ENCODE peak calls at places on chromosomes 7 and 10, in four cellular contexts. B, W, S and C are unnamed samples.

GRCh38 chr7:116621649-116622048 is 50.3 kb upstream of the MET start:
- DNase-seq in S (peak; percentile 12), B (no peak), W (no peak), C (no peak)

GRCh38 chr7:37083311-37084096 is 359.2 kb upstream of the AOAH start:
- DNase-seq in S (no peak), B (no peak), W (no peak), C (no peak)

GRCh38 chr7:16416289-16417282 is 4.8 kb downstream of the CRPPA start:
- DNase-seq in B (no peak), W (no peak), S (no peak), C (no peak)

GRCh38 chr7:36303202-36304098 is 86.2 kb upstream of the ANLN start:
- DNase-seq in S (no peak), W (no peak), B (no peak), C (no peak)

GRCh38 chr10:132643709-132644543 is 106.3 kb downstream of the INPP5A start:
- DNase-seq in B (no peak), W (no peak), S (no peak), C (no peak)

GRCh38 chr10:5199398-5199797 is 2.8 kb downstream of the AKR1C4 start:
- DNase-seq in S (no peak), B (no peak), W (no peak), C (no peak)

GRCh38 chr10:47401874-47402645 is 18.0 kb upstream of the ZNF488 start:
- DNase-seq in S (no peak), W (no peak), B (no peak), C (no peak)

GRCh38 chr7:2709553-2710165 is 21.7 kb downstream of the AMZ1 start:
- DNase-seq in B (peak; percentile 61), W (peak; percentile 84), S (peak; percentile 77), C (peak; percentile 91)

GRCh38 chr7:43328785-43329380 is 216.4 kb downstream of the HECW1 start:
- DNase-seq in W (no peak), S (no peak), B (no peak), C (no peak)

GRCh38 chr7:30845426-30846135 is 66.1 kb upstream of the AQP1 start:
- DNase-seq in W (no peak), S (no peak), B (no peak), C (no peak)

GRCh38 chr7:97351488-97351887 is 234.0 kb downstream of the SDHAF3 start:
- DNase-seq in S (no peak), B (no peak), W (no peak), C (no peak)

GRCh38 chr7:157480651-157481050 is 143.8 kb downstream of the DNAJB6 start:
- DNase-seq in S (no peak), B (no peak), W (no peak), C (no peak)

GRCh38 chr7:13115157-13115772 is 427.8 kb downstream of the ARL4A start:
- DNase-seq in S (no peak), W (no peak), B (no peak), C (no peak)
- TF ChIP-seq SPI1 in S (no peak), W (no peak), B (no peak), C (no peak)

GRCh38 chr7:20993693-20994092 is 207.0 kb upstream of the SP8 start:
- DNase-seq in W (no peak), B (no peak), S (no peak), C (no peak)

DNA sequence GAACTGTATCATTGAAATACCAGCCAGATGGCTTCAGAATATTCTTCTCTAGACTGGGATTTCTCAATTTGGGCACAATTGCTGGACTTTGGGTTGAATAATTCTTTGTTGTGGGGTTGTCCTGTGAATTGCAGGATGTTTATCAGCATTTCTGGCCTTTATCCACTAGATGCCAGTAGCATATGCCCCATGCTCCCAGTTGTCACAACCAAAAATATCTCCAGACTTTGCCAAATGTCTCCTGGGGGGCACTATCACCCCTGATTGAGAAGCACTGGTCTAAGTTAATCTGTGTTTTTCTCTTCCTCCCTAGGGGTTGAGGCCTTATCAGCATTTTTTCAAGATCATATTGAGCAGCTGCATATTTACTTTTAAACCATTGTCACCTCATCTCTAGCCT is 204.9 kb upstream of the SP8 start:
- DNase-seq in S (no peak), W (no peak), B (no peak), C (no peak)
- TF ChIP-seq SPI1 in S (no peak), W (no peak), B (no peak), C (no peak)

GRCh38 chr10:127827354-127828140 is 65.2 kb downstream of the CLRN3 start:
- DNase-seq in W (no peak), S (no peak), B (no peak), C (no peak)

GRCh38 chr10:127833804-127834203 is 58.9 kb downstream of the CLRN3 start:
- DNase-seq in S (no peak), W (no peak), B (no peak), C (no peak)

GRCh38 chr10:127834791-127835190 is 58.0 kb downstream of the CLRN3 start:
- DNase-seq in B (no peak), S (no peak), W (no peak), C (no peak)

GRCh38 chr10:127834221-127834620 is 58.5 kb downstream of the CLRN3 start:
- DNase-seq in B (no peak), W (no peak), S (no peak), C (no peak)

GRCh38 chr10:127832456-127832855 is 60.3 kb downstream of the CLRN3 start:
- DNase-seq in B (no peak), S (no peak), W (no peak), C (no peak)
- TF ChIP-seq SPI1 in B (no peak), S (no peak), W (no peak), C (no peak)

DNA sequence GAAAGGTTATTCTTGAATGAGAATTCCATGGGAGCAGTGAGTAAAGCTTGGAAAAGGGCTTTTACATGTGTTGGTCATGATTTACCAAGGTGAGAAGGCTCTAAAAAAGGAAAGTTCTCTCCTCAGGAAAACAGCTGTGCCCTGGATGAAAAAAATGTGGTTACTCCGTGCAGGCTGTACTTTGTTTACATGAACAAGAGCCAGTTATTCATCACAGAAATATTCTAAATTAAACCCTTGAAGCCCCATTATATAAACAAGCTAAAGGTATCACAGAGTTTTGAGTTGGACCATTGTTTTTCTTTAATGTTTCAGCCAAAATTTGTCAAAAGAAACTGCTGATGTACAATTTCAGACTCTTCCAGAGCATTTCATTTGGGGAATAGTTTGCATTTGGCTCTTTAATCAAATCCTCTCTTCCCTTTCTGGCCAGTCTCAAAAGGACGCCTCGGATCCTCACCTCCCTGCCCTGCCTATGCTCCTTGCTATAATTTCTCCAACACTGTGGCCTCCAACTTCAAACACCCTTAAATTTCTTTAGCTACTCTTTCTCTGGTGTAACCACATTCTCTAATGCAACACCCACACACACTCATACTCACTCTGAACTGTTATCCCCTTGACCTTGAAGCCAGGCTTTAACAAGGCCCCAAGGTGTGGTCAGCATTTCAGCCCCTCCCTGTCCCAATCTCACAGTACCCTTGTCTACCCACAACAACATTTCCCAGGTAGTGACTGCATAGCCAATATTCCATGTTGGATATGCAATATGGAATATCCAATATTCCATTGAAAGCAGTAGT is 47.3 kb downstream of the AFAP1L2 start:
- DNase-seq in W (no peak), S (no peak), B (no peak), C (no peak)
- TF ChIP-seq SPI1 in W (no peak), S (no peak), B (no peak), C (no peak)

GRCh38 chr7:151172273-151173141 is 5.0 kb upstream of the GBX1 start:
- DNase-seq in W (peak; percentile 93), S (peak; percentile 50), B (no peak), C (peak; percentile 85)

GRCh38 chr7:151166629-151167196 is 781 bp downstream of the GBX1 start:
- DNase-seq in B (no peak), W (no peak), S (no peak), C (no peak)

GRCh38 chr7:151167197-151167911 is at the start of gene GBX1:
- DNase-seq in W (peak; percentile 51), B (no peak), S (no peak), C (no peak)

GRCh38 chr7:151168787-151169162 is 1.3 kb upstream of the GBX1 start:
- DNase-seq in S (no peak), B (no peak), W (no peak), C (no peak)

DNA sequence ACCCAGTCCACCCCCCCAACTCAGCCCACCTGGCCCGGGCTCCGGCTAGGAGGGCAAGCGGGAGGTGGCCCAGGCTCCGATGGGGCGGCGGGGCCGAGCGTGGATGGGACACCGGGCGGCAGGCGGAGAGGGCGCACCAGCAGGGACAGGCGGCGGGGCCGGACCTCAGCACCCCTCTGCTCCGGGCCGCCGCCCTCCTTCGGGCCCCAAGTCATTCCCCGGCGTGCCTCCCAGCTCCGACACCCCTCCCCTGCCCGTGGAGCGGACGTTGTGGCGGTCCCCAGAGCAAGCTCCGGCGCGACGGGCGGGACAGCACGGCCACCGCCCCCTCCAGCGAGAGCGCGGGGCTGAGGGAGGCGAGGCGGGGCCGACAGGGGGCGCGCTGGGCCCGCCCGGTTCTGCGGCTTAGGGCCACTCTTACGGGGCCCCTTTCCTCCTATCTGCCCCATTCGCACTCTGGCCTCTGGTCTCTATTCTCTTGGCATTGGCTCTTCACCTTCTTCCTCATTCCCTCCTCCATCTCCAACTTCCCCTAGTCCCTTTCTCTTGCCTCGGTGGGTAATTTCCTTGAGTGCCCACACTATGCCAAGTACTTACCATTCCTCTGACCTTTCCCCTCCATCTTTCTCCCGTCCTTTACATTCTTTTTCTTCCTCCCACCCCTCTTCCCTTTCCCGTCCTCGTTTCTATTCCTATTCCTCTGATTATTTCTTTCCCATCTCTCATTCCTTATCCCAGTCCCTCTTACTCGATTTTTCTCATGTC is 710 bp upstream of the GBX1 start:
- DNase-seq in B (no peak), S (peak; percentile 35), W (peak; percentile 92), C (peak; percentile 73)
- TF ChIP-seq SPI1 in B (no peak), S (no peak), W (no peak), C (no peak)

GRCh38 chr10:118911361-118911760 is 118.2 kb upstream of the NANOS1 start:
- DNase-seq in W (no peak), B (no peak), S (no peak), C (no peak)
- TF ChIP-seq SPI1 in W (no peak), B (no peak), S (no peak), C (no peak)

GRCh38 chr7:44750921-44751571 is 2.4 kb downstream of the ZMIZ2 start:
- DNase-seq in W (no peak), S (no peak), B (peak; percentile 81), C (peak; percentile 61)
- TF ChIP-seq SPI1 in W (no peak), S (no peak), B (peak; percentile 97), C (peak; percentile 97)

GRCh38 chr7:90262438-90262837 is 17.5 kb downstream of the CFAP69 start:
- DNase-seq in B (no peak), W (peak; percentile 36), S (no peak), C (no peak)
- TF ChIP-seq SPI1 in B (no peak), W (no peak), S (no peak), C (no peak)

GRCh38 chr7:40244226-40244625 is 109.4 kb downstream of the SUGCT start:
- DNase-seq in S (no peak), B (no peak), W (no peak), C (no peak)
- TF ChIP-seq SPI1 in S (no peak), B (no peak), W (no peak), C (no peak)

GRCh38 chr7:130113887-130114286 is 43.6 kb downstream of the KLHDC10 start:
- DNase-seq in W (no peak), B (no peak), S (no peak), C (no peak)
- TF ChIP-seq SPI1 in W (no peak), B (no peak), S (no peak), C (no peak)